ENCODE peak calls at places on chromosomes 2 and 18, in six cellular contexts. X, N, Y, P, S and T are unnamed samples.

GRCh38 chr18:49061906-49062831 is 111.4 kb upstream of the SMAD7 start:
- DNase-seq in Y (no peak), X (no peak), N (no peak), S (no peak), P (no peak), T (no peak)

GRCh38 chr2:232893834-232894233 is 23.8 kb downstream of the SNORC start:
- DNase-seq in Y (no peak), S (no peak), N (no peak), P (peak), X (no peak), T (no peak)

GRCh38 chr18:36187826-36188721 is 777 bp downstream of the MOCOS start:
- DNase-seq in N (no peak), Y (no peak), P (peak), X (no peak), S (no peak), T (no peak)

GRCh38 chr2:169743549-169743948 is 9.9 kb downstream of the KLHL23 start:
- DNase-seq in P (no peak), X (no peak), N (no peak), S (no peak), Y (no peak), T (no peak)

GRCh38 chr2:17878222-17879136 is at the start of gene KCNS3:
- DNase-seq in S (peak), Y (peak), X (no peak), P (peak), N (no peak), T (peak)

GRCh38 chr2:232984451-232985207 is 28.4 kb downstream of the NGEF start:
- DNase-seq in N (no peak), P (no peak), S (no peak), X (no peak), Y (no peak), T (no peak)

GRCh38 chr2:161391737-161392506 is 24.2 kb upstream of the TBR1 start:
- DNase-seq in N (no peak), S (no peak), X (no peak), P (no peak), Y (no peak), T (no peak)

GRCh38 chr2:175955168-175955567 is 46.9 kb downstream of the LNPK start:
- DNase-seq in X (no peak), S (no peak), Y (no peak), P (peak), N (no peak), T (no peak)

GRCh38 chr2:103138123-103138886 is 376.5 kb downstream of the TMEM182 start:
- DNase-seq in N (no peak), S (no peak), X (no peak), P (no peak), Y (peak), T (no peak)

GRCh38 chr18:32930695-32931301 is 158.0 kb upstream of the KLHL14 start:
- DNase-seq in N (no peak), Y (peak), P (peak), X (no peak), S (peak), T (peak)

GRCh38 chr18:55479656-55480420 is 108.2 kb downstream of the TCF4 start:
- DNase-seq in S (no peak), Y (no peak), P (no peak), N (no peak), X (no peak), T (no peak)

GRCh38 chr2:72198532-72199241 is 51.0 kb upstream of the CYP26B1 start:
- DNase-seq in Y (no peak), S (no peak), X (no peak), N (peak), P (no peak), T (no peak)

GRCh38 chr2:61898810-61899209 is 6.7 kb upstream of the COMMD1 start:
- DNase-seq in X (no peak), P (no peak), Y (peak), N (no peak), S (peak), T (peak)

GRCh38 chr2:156748238-156748637 is 312.1 kb downstream of the GPD2 start:
- DNase-seq in P (no peak), X (no peak), N (no peak), S (no peak), Y (no peak), T (no peak)

GRCh38 chr2:109331864-109332848 is 203.2 kb downstream of the SH3RF3 start:
- DNase-seq in X (no peak), P (peak), Y (peak), N (peak), S (peak), T (no peak)